ENCODE peak calls at places on chromosomes 2 and 18, in seven cellular contexts. J is breast epithelium, R is sigmoid colon, C is spleen, V is endothelial cell of umbilical vein, W is K562, L is SK-N-SH. A is an unnamed sample.

GRCh38 chr2:31729442-31730092 is 148.8 kb upstream of the SRD5A2 start:
- DNase-seq in J (no peak), V (peak), R (no peak), W (peak), L (peak), C (no peak), A (no peak)

GRCh38 chr18:62925031-62925688 is 209.8 kb downstream of the PHLPP1 start:
- DNase-seq in J (no peak), R (no peak), W (no peak), L (no peak), C (no peak), V (no peak), A (no peak)

GRCh38 chr2:30446602-30447148 is 371 bp upstream of the LCLAT1 start:
- DNase-seq in W (peak), L (peak), C (no peak), V (no peak), J (no peak), R (no peak), A (no peak)

GRCh38 chr2:126935774-126936173 is 37.1 kb downstream of the TEX51 start:
- DNase-seq in R (no peak), W (no peak), J (no peak), V (no peak), L (no peak), C (no peak), A (no peak)

GRCh38 chr2:21379140-21379539 is 255.4 kb downstream of the TDRD15 start:
- DNase-seq in C (no peak), J (no peak), W (no peak), L (no peak), V (no peak), R (no peak), A (peak)

GRCh38 chr2:108139521-108139920 is 100.2 kb upstream of the SULT1C3 start:
- DNase-seq in V (no peak), W (peak), R (no peak), J (no peak), C (no peak), L (no peak), A (no peak)

GRCh38 chr18:63128242-63128967 is 191.2 kb downstream of the BCL2 start:
- DNase-seq in V (no peak), L (no peak), J (no peak), W (no peak), C (no peak), R (no peak), A (no peak)

GRCh38 chr2:68404164-68404563 is 39.1 kb downstream of the PLEK start:
- DNase-seq in C (no peak), R (no peak), L (no peak), J (no peak), V (no peak), W (no peak), A (no peak)

GRCh38 chr2:140814141-140814540 is 1316.7 kb downstream of the LRP1B start:
- DNase-seq in W (no peak), C (no peak), R (no peak), J (no peak), V (no peak), L (no peak), A (no peak)

GRCh38 chr2:195898505-195898904 is 170.1 kb downstream of the DNAH7 start:
- DNase-seq in W (peak), R (peak), L (peak), J (peak), C (no peak), V (peak), A (no peak)

GRCh38 chr2:220785181-220785580 is 786.9 kb downstream of the EPHA4 start:
- DNase-seq in V (no peak), W (no peak), R (no peak), J (no peak), C (no peak), L (no peak), A (no peak)

GRCh38 chr18:25587545-25587944 is 235.6 kb upstream of the ZNF521 start:
- DNase-seq in J (no peak), C (no peak), L (no peak), V (no peak), R (no peak), W (no peak), A (no peak)

GRCh38 chr2:54669677-54670484 is 53.6 kb upstream of the EML6 start:
- DNase-seq in J (peak), C (no peak), W (no peak), V (no peak), R (peak), L (no peak), A (peak)

GRCh38 chr2:26884486-26884885 is 36.6 kb downstream of the DPYSL5 start:
- DNase-seq in V (no peak), W (no peak), R (no peak), L (no peak), J (no peak), C (no peak), A (no peak)

GRCh38 chr2:109266998-109267854 is 138.2 kb downstream of the SH3RF3 start:
- DNase-seq in W (no peak), V (peak), L (no peak), R (peak), J (no peak), C (peak), A (no peak)

GRCh38 chr2:163878718-163879117 is 142.9 kb upstream of the FIGN start:
- DNase-seq in W (peak), J (no peak), L (peak), R (no peak), C (no peak), V (peak), A (no peak)

GRCh38 chr2:64942693-64943092 is 46.5 kb upstream of the SLC1A4 start:
- DNase-seq in R (no peak), L (no peak), V (no peak), W (no peak), J (no peak), C (no peak), A (no peak)

GRCh38 chr2:207747653-207748560 is 21.8 kb downstream of the FZD5 start:
- DNase-seq in C (no peak), R (no peak), J (no peak), L (no peak), W (no peak), V (no peak), A (no peak)

GRCh38 chr2:213175673-213176247 is 24.3 kb upstream of the IKZF2 start:
- DNase-seq in R (no peak), C (no peak), W (no peak), J (no peak), L (no peak), V (no peak), A (no peak)

GRCh38 chr2:131039908-131040660 is 53.2 kb downstream of the FAM168B start:
- DNase-seq in J (no peak), C (peak), L (no peak), V (no peak), W (no peak), R (peak), A (no peak)

GRCh38 chr2:160224060-160224459 is 24.0 kb upstream of the ITGB6 start:
- DNase-seq in V (peak), C (no peak), W (peak), J (peak), R (no peak), L (no peak), A (no peak)

GRCh38 chr18:35463050-35463449 is 34.7 kb downstream of the INO80C start:
- DNase-seq in C (no peak), W (peak), R (no peak), J (no peak), V (peak), L (peak), A (no peak)

GRCh38 chr18:23194150-23194968 is 59.1 kb downstream of the CABLES1 start:
- DNase-seq in V (peak), L (no peak), R (no peak), W (no peak), J (peak), C (no peak), A (no peak)

GRCh38 chr18:9951022-9951859 is 37.4 kb downstream of the VAPA start:
- DNase-seq in W (peak), L (peak), C (no peak), J (no peak), V (peak), R (no peak), A (no peak)

GRCh38 chr2:48713647-48714046 is 41.9 kb downstream of the LHCGR start:
- DNase-seq in L (no peak), R (no peak), V (no peak), J (no peak), W (no peak), C (no peak), A (no peak)

GRCh38 chr2:52710810-52711618 is 1056.6 kb upstream of the CHAC2 start:
- DNase-seq in W (no peak), R (no peak), L (no peak), V (no peak), J (no peak), C (no peak), A (no peak)

GRCh38 chr2:122929347-122929746 is 1095.7 kb upstream of the CNTNAP5 start:
- DNase-seq in W (no peak), J (no peak), C (no peak), L (peak), R (no peak), V (no peak), A (no peak)

GRCh38 chr2:216031960-216032689 is 18.8 kb upstream of the MREG start:
- DNase-seq in L (no peak), V (no peak), W (no peak), R (no peak), C (no peak), J (no peak), A (no peak)

GRCh38 chr2:128494640-128495321 is 176.1 kb upstream of the HS6ST1 start:
- DNase-seq in W (no peak), C (peak), L (peak), J (no peak), R (no peak), V (peak), A (peak)

GRCh38 chr18:31684279-31685096 is at the start of gene B4GALT6:
- DNase-seq in W (peak), R (no peak), L (peak), V (peak), C (peak), J (no peak), A (no peak)

GRCh38 chr2:238339395-238339780 is 19.1 kb downstream of the TRAF3IP1 start:
- DNase-seq in V (no peak), J (no peak), R (no peak), C (no peak), W (no peak), L (no peak), A (no peak)

GRCh38 chr2:83584674-83585073 is 874.4 kb downstream of the SUCLG1 start:
- DNase-seq in L (no peak), V (peak), J (no peak), R (no peak), W (no peak), C (no peak), A (no peak)

GRCh38 chr18:67600181-67600631 is 83.7 kb upstream of the DSEL start:
- DNase-seq in W (no peak), C (no peak), R (no peak), V (no peak), L (peak), J (no peak), A (no peak)

GRCh38 chr2:6977095-6977777 is 60.0 kb downstream of the RNF144A start:
- DNase-seq in J (peak), C (no peak), W (no peak), V (peak), L (no peak), R (peak), A (no peak)

GRCh38 chr2:171855401-171855800 is 38.6 kb downstream of the SLC25A12 start:
- DNase-seq in W (no peak), R (no peak), J (no peak), C (no peak), L (no peak), V (no peak), A (no peak)

GRCh38 chr2:60456115-60456770 is 97.2 kb downstream of the BCL11A start:
- DNase-seq in W (no peak), J (no peak), C (no peak), L (no peak), R (no peak), V (no peak), A (no peak)

GRCh38 chr2:9889812-9890261 is 46.6 kb downstream of the TAF1B start:
- DNase-seq in L (peak), W (no peak), V (peak), J (no peak), C (no peak), R (no peak), A (no peak)

GRCh38 chr18:25880441-25880840 is 210.0 kb downstream of the SS18 start:
- DNase-seq in J (no peak), R (no peak), L (no peak), V (no peak), W (no peak), C (no peak), A (no peak)

GRCh38 chr2:176680916-176681315 is 411.7 kb downstream of the MTX2 start:
- DNase-seq in C (no peak), V (no peak), L (no peak), R (no peak), W (no peak), J (no peak), A (no peak)

GRCh38 chr2:190468814-190469569 is 60.8 kb downstream of the MFSD6 start:
- DNase-seq in C (no peak), L (peak), R (peak), V (peak), J (peak), W (peak), A (no peak)
- TF ChIP-seq POLR2AphosphoS5 in C (peak), L (peak), R (peak), V (no peak), J (no peak), W (no peak), A (peak)

GRCh38 chr18:55534996-55535395 is 53.0 kb downstream of the TCF4 start:
- DNase-seq in V (no peak), C (no peak), R (no peak), W (no peak), J (no peak), L (no peak), A (no peak)
- TF ChIP-seq POLR2AphosphoS5 in V (no peak), C (no peak), R (no peak), W (no peak), J (no peak), L (no peak), A (no peak)

DNA sequence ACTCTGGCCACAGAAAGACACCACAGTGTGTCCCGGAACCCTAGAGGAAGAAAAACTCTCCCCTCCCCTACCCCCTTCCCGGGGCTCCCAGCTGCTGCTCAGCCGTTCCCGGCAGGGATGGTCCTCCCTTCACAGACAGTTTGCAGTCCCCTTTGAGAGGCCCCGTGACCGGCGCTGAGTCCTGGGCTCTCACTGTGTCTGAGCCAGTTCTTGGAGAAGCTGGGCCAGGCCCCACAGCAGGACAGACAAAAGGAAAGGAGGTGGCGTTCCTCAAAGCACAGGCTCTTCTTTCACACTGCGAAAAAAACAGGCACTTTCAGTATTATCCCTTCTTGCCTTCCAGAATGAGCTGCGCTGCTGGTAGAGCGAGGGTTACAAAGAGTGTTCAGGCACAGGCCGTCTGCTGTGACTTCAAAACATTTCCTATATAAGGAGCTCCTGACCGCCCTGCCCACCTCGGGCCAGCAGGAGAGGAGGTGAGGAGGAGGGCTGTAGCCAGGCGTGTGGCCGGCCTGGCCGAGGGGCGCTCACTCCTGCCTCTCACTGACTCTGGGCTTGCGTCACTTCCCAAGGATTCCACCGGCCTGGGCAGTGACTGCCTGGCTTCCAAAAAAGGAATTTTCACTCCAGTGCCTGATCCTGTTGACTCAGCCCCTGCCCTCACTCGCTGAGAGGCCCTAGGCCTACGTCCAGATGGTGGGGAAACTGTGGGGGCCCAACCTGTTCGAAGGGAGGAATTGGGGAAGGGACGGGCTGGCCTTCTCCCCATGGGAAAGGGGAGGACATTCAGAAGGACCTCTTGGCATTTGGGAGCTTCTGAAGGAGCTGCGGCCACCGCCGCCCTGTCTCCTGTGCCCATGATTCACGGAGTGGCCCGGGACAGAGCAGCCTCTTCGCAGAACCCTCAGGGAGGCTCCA is 24.9 kb downstream of the CIDEA start:
- DNase-seq in J (peak), R (peak), W (no peak), L (no peak), V (peak), C (no peak), A (peak)
- TF ChIP-seq POLR2AphosphoS5 in J (peak), R (peak), W (no peak), L (no peak), V (peak), C (peak), A (peak)

DNA sequence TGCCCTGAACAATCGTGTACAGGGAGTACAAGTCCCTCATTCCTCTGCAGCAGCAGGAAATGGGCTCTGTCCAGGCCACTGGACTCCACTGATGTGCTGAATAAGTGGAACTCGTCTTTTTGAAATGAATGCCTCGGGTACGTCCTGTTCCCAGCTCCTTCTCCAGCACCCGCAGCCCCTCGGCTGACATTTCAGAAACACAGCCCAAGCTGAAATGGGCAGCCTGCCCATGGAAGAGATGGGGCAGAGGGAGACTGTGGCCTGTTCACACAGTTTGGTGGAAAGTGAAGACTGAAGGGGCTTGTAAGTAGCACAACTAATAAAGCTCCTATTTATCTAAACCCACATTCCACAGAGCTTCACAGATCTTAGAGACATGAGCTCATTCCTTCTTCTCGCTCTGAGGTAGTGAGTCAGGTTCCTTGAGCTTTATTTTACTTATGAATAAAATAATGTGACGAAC is 498.6 kb downstream of the TXNL1 start:
- DNase-seq in W (no peak), C (no peak), V (no peak), J (no peak), L (no peak), R (no peak), A (no peak)
- TF ChIP-seq POLR2AphosphoS5 in W (no peak), C (peak), V (no peak), J (no peak), L (no peak), R (peak), A (peak)

GRCh38 chr2:240098349-240098748 is 37.8 kb downstream of the COPS9 start:
- DNase-seq in C (no peak), W (no peak), L (no peak), V (no peak), J (no peak), R (no peak), A (no peak)

DNA sequence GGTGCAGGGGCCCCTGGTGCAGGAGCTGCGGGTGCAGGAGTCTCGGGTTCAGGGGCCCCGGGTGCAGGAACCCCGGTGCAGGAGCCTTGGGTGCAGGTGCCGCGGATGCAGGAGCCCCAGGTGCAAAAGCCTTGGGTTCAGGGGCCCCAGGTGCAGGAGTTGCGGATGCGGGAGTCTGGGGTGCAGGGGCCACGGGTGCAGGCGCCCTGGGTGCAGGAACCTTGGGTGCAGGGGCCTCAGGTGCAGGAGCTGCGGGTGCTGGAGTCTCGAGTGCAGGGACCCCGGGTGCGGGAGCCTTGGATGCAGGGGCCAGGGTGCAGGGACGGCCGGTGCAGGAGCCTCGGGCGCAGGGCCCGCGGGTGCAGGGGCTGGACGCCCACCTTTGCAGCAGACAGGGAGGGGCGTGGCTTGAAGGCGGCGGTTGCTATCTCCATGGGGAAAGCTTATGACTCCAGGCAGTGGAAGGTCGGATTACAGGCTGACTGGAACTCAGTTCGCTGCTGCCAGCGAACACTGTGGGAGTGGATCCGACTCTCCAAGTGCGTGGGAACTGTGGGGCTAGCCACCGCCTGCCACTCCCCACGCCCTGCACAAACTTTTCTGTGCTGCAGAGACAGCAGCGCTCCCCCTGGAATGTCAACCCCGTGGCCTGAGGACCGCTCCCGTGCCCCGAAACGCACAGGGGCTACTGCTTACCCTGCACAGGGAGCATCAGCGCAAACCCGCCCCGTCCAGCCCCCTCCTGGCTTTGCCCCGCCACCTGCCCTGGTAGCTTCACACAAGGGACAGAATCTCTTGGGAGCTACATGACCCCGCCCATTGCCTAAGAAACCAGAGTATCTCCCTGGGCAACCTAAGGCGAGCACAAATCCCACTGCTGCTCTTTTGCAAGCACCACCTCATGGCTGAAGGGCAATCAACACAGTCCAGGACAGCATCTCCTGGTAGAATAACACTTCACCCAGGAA is 40.3 kb downstream of the COPS9 start:
- DNase-seq in C (no peak), R (no peak), J (no peak), W (no peak), L (peak), V (no peak), A (no peak)
- TF ChIP-seq POLR2AphosphoS5 in C (no peak), R (no peak), J (no peak), W (no peak), L (no peak), V (no peak), A (no peak)

DNA sequence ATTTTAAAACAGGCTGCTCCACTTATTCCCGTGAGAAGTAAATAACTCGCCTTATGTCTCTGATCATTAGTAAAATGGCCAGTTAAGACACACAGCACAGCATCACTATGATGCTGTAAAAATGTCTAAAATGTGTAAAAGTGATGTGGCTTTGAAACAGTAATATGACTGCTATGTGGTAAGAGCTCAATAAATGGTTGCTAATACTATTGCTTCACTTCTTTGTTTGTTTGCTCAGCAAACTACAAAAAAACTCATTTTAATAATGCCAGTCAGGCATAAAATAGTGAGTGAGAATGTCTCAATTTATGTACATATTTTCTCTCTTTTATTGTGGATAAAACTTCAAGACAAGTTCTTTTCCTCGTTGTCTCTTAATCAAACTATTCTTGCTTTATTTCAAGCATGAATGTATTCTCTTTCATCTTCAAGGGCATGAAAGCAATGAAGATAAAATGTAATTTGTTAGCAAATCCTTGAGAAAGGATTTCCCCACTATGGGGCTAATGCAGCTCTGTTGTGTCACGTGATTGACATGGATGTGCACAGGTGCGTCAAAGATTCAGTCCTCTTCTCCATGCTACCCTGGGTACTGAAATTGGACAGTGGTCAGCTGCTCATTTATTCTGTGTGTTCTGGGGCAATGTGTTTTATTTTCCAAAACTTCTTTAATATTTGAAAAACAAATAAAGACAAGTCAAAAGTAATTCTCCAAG is 387.2 kb downstream of the TRIB2 start:
- DNase-seq in L (no peak), V (no peak), R (no peak), W (no peak), C (no peak), J (no peak), A (no peak)
- TF ChIP-seq POLR2AphosphoS5 in L (no peak), V (no peak), R (no peak), W (no peak), C (no peak), J (no peak), A (no peak)

A was measured in vagina.